ENCODE peak calls at places on chromosomes 4 and X, in ten cellular contexts. One of them, this sample, is unnamed.

GRCh38 chrX:117936162-117936561 is 180.4 kb downstream of the KLHL13 start:
- DNase-seq in ovary: no peak
- DNase-seq in NCI-H1694: no peak
- DNase-seq in fibroblast of pulmonary artery: no peak
- DNase-seq in endodermal cell: no peak
- DNase-seq in RPMI7951: no peak
- DNase-seq in stimulated activated CD8-positive, alpha-beta memory T cell treated with anti-CD3 and anti-CD28 coated beads, Interleukin-2, amount 100 ng/mL, for 1 hour: no peak
- DNase-seq in psoas muscle: no peak
- DNase-seq in AG10803: no peak
- DNase-seq in activated gamma-delta T cell treated with Interleukin-2 at 50 U/mL for 16 hours: no peak
- DNase-seq in this sample: no peak

GRCh38 chrX:151985955-151986354 is 11.5 kb upstream of the GABRE start:
- DNase-seq in ovary: no peak
- DNase-seq in NCI-H1694: no peak
- DNase-seq in fibroblast of pulmonary artery: peak
- DNase-seq in endodermal cell: no peak
- DNase-seq in RPMI7951: peak
- DNase-seq in stimulated activated CD8-positive, alpha-beta memory T cell treated with anti-CD3 and anti-CD28 coated beads, Interleukin-2, amount 100 ng/mL, for 1 hour: no peak
- DNase-seq in psoas muscle: no peak
- DNase-seq in AG10803: peak
- DNase-seq in activated gamma-delta T cell treated with Interleukin-2 at 50 U/mL for 16 hours: no peak
- DNase-seq in this sample: no peak

GRCh38 chr4:53175640-53176039 is 190.2 kb downstream of the SCFD2 start:
- DNase-seq in ovary: no peak
- DNase-seq in NCI-H1694: no peak
- DNase-seq in fibroblast of pulmonary artery: no peak
- DNase-seq in endodermal cell: no peak
- DNase-seq in RPMI7951: no peak
- DNase-seq in stimulated activated CD8-positive, alpha-beta memory T cell treated with anti-CD3 and anti-CD28 coated beads, Interleukin-2, amount 100 ng/mL, for 1 hour: no peak
- DNase-seq in psoas muscle: no peak
- DNase-seq in AG10803: no peak
- DNase-seq in activated gamma-delta T cell treated with Interleukin-2 at 50 U/mL for 16 hours: no peak
- DNase-seq in this sample: no peak

GRCh38 chrX:119734897-119735339 is 23.5 kb upstream of the SOWAHD start:
- DNase-seq in ovary: no peak
- DNase-seq in NCI-H1694: peak
- DNase-seq in fibroblast of pulmonary artery: no peak
- DNase-seq in endodermal cell: no peak
- DNase-seq in RPMI7951: no peak
- DNase-seq in stimulated activated CD8-positive, alpha-beta memory T cell treated with anti-CD3 and anti-CD28 coated beads, Interleukin-2, amount 100 ng/mL, for 1 hour: no peak
- DNase-seq in psoas muscle: peak
- DNase-seq in AG10803: peak
- DNase-seq in activated gamma-delta T cell treated with Interleukin-2 at 50 U/mL for 16 hours: no peak
- DNase-seq in this sample: no peak

GRCh38 chr4:1026115-1026514 is 14.7 kb downstream of the FGFRL1 start:
- DNase-seq in ovary: no peak
- DNase-seq in NCI-H1694: no peak
- DNase-seq in fibroblast of pulmonary artery: peak
- DNase-seq in endodermal cell: peak
- DNase-seq in RPMI7951: no peak
- DNase-seq in stimulated activated CD8-positive, alpha-beta memory T cell treated with anti-CD3 and anti-CD28 coated beads, Interleukin-2, amount 100 ng/mL, for 1 hour: no peak
- DNase-seq in psoas muscle: no peak
- DNase-seq in AG10803: no peak
- DNase-seq in activated gamma-delta T cell treated with Interleukin-2 at 50 U/mL for 16 hours: no peak
- DNase-seq in this sample: no peak

GRCh38 chr4:111323496-111323895 is 700.6 kb upstream of the PITX2 start:
- DNase-seq in ovary: no peak
- DNase-seq in NCI-H1694: no peak
- DNase-seq in fibroblast of pulmonary artery: peak
- DNase-seq in endodermal cell: no peak
- DNase-seq in RPMI7951: peak
- DNase-seq in stimulated activated CD8-positive, alpha-beta memory T cell treated with anti-CD3 and anti-CD28 coated beads, Interleukin-2, amount 100 ng/mL, for 1 hour: no peak
- DNase-seq in psoas muscle: no peak
- DNase-seq in AG10803: peak
- DNase-seq in activated gamma-delta T cell treated with Interleukin-2 at 50 U/mL for 16 hours: no peak
- DNase-seq in this sample: no peak

GRCh38 chr4:177251237-177251636 is 58.4 kb upstream of the NEIL3 start:
- DNase-seq in ovary: no peak
- DNase-seq in NCI-H1694: no peak
- DNase-seq in fibroblast of pulmonary artery: no peak
- DNase-seq in endodermal cell: no peak
- DNase-seq in RPMI7951: no peak
- DNase-seq in stimulated activated CD8-positive, alpha-beta memory T cell treated with anti-CD3 and anti-CD28 coated beads, Interleukin-2, amount 100 ng/mL, for 1 hour: no peak
- DNase-seq in psoas muscle: no peak
- DNase-seq in AG10803: no peak
- DNase-seq in activated gamma-delta T cell treated with Interleukin-2 at 50 U/mL for 16 hours: no peak
- DNase-seq in this sample: no peak

GRCh38 chr4:996030-996993 is 3.1 kb upstream of the SLC26A1 start:
- DNase-seq in ovary: no peak
- DNase-seq in NCI-H1694: no peak
- DNase-seq in fibroblast of pulmonary artery: no peak
- DNase-seq in endodermal cell: no peak
- DNase-seq in RPMI7951: no peak
- DNase-seq in stimulated activated CD8-positive, alpha-beta memory T cell treated with anti-CD3 and anti-CD28 coated beads, Interleukin-2, amount 100 ng/mL, for 1 hour: no peak
- DNase-seq in psoas muscle: peak
- DNase-seq in AG10803: no peak
- DNase-seq in activated gamma-delta T cell treated with Interleukin-2 at 50 U/mL for 16 hours: no peak
- DNase-seq in this sample: no peak

GRCh38 chr4:13484749-13485345 is 707 bp upstream of the RAB28 start:
- DNase-seq in ovary: no peak
- DNase-seq in NCI-H1694: no peak
- DNase-seq in fibroblast of pulmonary artery: peak
- DNase-seq in endodermal cell: no peak
- DNase-seq in RPMI7951: no peak
- DNase-seq in stimulated activated CD8-positive, alpha-beta memory T cell treated with anti-CD3 and anti-CD28 coated beads, Interleukin-2, amount 100 ng/mL, for 1 hour: peak
- DNase-seq in psoas muscle: no peak
- DNase-seq in AG10803: peak
- DNase-seq in activated gamma-delta T cell treated with Interleukin-2 at 50 U/mL for 16 hours: no peak
- DNase-seq in this sample: no peak

GRCh38 chr4:70940134-70940533 is 38.0 kb downstream of the MOB1B start:
- DNase-seq in ovary: no peak
- DNase-seq in NCI-H1694: no peak
- DNase-seq in fibroblast of pulmonary artery: no peak
- DNase-seq in endodermal cell: peak
- DNase-seq in RPMI7951: no peak
- DNase-seq in stimulated activated CD8-positive, alpha-beta memory T cell treated with anti-CD3 and anti-CD28 coated beads, Interleukin-2, amount 100 ng/mL, for 1 hour: no peak
- DNase-seq in psoas muscle: no peak
- DNase-seq in AG10803: no peak
- DNase-seq in activated gamma-delta T cell treated with Interleukin-2 at 50 U/mL for 16 hours: no peak
- DNase-seq in this sample: no peak

GRCh38 chr4:173448919-173449641 is 50.2 kb upstream of the SCRG1 start:
- DNase-seq in ovary: no peak
- DNase-seq in NCI-H1694: peak
- DNase-seq in fibroblast of pulmonary artery: no peak
- DNase-seq in endodermal cell: peak
- DNase-seq in RPMI7951: no peak
- DNase-seq in stimulated activated CD8-positive, alpha-beta memory T cell treated with anti-CD3 and anti-CD28 coated beads, Interleukin-2, amount 100 ng/mL, for 1 hour: no peak
- DNase-seq in psoas muscle: no peak
- DNase-seq in AG10803: no peak
- DNase-seq in activated gamma-delta T cell treated with Interleukin-2 at 50 U/mL for 16 hours: no peak
- DNase-seq in this sample: no peak

GRCh38 chr4:80065601-80066000 is 7.4 kb downstream of the ANTXR2 start:
- DNase-seq in ovary: no peak
- DNase-seq in NCI-H1694: no peak
- DNase-seq in fibroblast of pulmonary artery: no peak
- DNase-seq in endodermal cell: no peak
- DNase-seq in RPMI7951: no peak
- DNase-seq in stimulated activated CD8-positive, alpha-beta memory T cell treated with anti-CD3 and anti-CD28 coated beads, Interleukin-2, amount 100 ng/mL, for 1 hour: no peak
- DNase-seq in psoas muscle: no peak
- DNase-seq in AG10803: no peak
- DNase-seq in activated gamma-delta T cell treated with Interleukin-2 at 50 U/mL for 16 hours: no peak
- DNase-seq in this sample: no peak

GRCh38 chr4:71210831-71211230 is 128.0 kb upstream of the SLC4A4 start:
- DNase-seq in ovary: no peak
- DNase-seq in NCI-H1694: no peak
- DNase-seq in fibroblast of pulmonary artery: no peak
- DNase-seq in endodermal cell: no peak
- DNase-seq in RPMI7951: no peak
- DNase-seq in stimulated activated CD8-positive, alpha-beta memory T cell treated with anti-CD3 and anti-CD28 coated beads, Interleukin-2, amount 100 ng/mL, for 1 hour: no peak
- DNase-seq in psoas muscle: no peak
- DNase-seq in AG10803: peak
- DNase-seq in activated gamma-delta T cell treated with Interleukin-2 at 50 U/mL for 16 hours: no peak
- DNase-seq in this sample: no peak